ENCODE peak calls at places on chromosomes 7 and 10, in nine cellular contexts. I is choroid plexus epithelial cell, U is MCF 10A, G is glutamatergic neuron, L is fibroblast of lung, H is adrenal gland, T is GM13976, F is mammary epithelial cell, Q is AG09309. N is an unnamed sample.

GRCh38 chr7:127304087-127304486 is 51.3 kb upstream of the GRM8 start:
- DNase-seq in I (no peak), T (no peak), G (no peak), Q (no peak), U (no peak), F (no peak), H (no peak), L (no peak), N (no peak)

GRCh38 chr10:78913219-78914059 is 155.3 kb upstream of the ZMIZ1 start:
- DNase-seq in G (peak), Q (no peak), U (no peak), H (no peak), T (no peak), F (no peak), I (no peak), L (no peak), N (no peak)

GRCh38 chr7:138814806-138815332 is 16.9 kb upstream of the ATP6V0A4 start:
- DNase-seq in Q (no peak), I (peak), H (no peak), F (peak), U (no peak), G (no peak), T (no peak), L (peak), N (no peak)

GRCh38 chr7:158843775-158844174 is 12.6 kb upstream of the DYNC2I1 start:
- DNase-seq in Q (no peak), F (no peak), H (no peak), U (no peak), T (no peak), I (no peak), L (no peak), G (no peak), N (no peak)

GRCh38 chr10:58733436-58733835 is 220.8 kb downstream of the BICC1 start:
- DNase-seq in U (no peak), F (no peak), T (no peak), L (no peak), H (no peak), I (no peak), G (peak), Q (no peak), N (no peak)

GRCh38 chr10:127563718-127564553 is 14.8 kb downstream of the NPS start:
- DNase-seq in L (no peak), H (peak), U (peak), Q (no peak), G (peak), I (no peak), T (peak), F (peak), N (no peak)

GRCh38 chr7:19118896-19119301 is 1.5 kb upstream of the TWIST1 start:
- DNase-seq in T (no peak), G (peak), Q (no peak), L (no peak), H (no peak), U (no peak), F (no peak), I (peak), N (peak)

GRCh38 chr7:138864667-138865066 is 66.7 kb upstream of the ATP6V0A4 start:
- DNase-seq in U (peak), T (no peak), H (no peak), L (peak), I (peak), F (peak), Q (peak), G (no peak), N (peak)

GRCh38 chr7:55970561-55970960 is 6.2 kb downstream of the NIPSNAP2 start:
- DNase-seq in I (no peak), H (no peak), G (no peak), U (no peak), Q (no peak), L (no peak), F (no peak), T (no peak), N (no peak)

GRCh38 chr7:50203521-50203920 is 101.0 kb upstream of the IKZF1 start:
- DNase-seq in U (no peak), H (no peak), L (no peak), T (no peak), Q (no peak), I (no peak), G (no peak), F (no peak), N (no peak)

GRCh38 chr7:15625456-15625855 is 61.0 kb downstream of the MEOX2 start:
- DNase-seq in G (no peak), L (peak), H (no peak), T (no peak), U (no peak), F (no peak), I (peak), Q (no peak), N (no peak)

GRCh38 chr7:80231719-80232118 is 97.1 kb downstream of the GNAI1 start:
- DNase-seq in Q (peak), U (peak), I (peak), F (peak), H (no peak), L (peak), G (no peak), T (no peak), N (peak)

GRCh38 chr10:119176166-119176565 is 2.4 kb downstream of the PRDX3 start:
- DNase-seq in I (peak), T (no peak), F (no peak), Q (no peak), U (no peak), L (no peak), H (no peak), G (no peak), N (no peak)

GRCh38 chr10:34006471-34006870 is 672.0 kb upstream of the NRP1 start:
- DNase-seq in Q (no peak), U (no peak), I (peak), G (no peak), T (no peak), F (no peak), L (no peak), H (no peak), N (no peak)

GRCh38 chr7:152910545-152911013 is 151.0 kb downstream of the ACTR3B start:
- DNase-seq in U (no peak), T (no peak), H (peak), G (no peak), F (no peak), Q (no peak), L (no peak), I (no peak), N (no peak)

GRCh38 chr7:26369519-26370385 is 78.1 kb downstream of the SNX10 start:
- DNase-seq in F (peak), U (peak), H (peak), I (peak), T (peak), L (peak), Q (peak), G (no peak), N (peak)

GRCh38 chr7:137585591-137585990 is 242.1 kb upstream of the PTN start:
- DNase-seq in Q (no peak), I (no peak), H (no peak), U (no peak), L (no peak), G (no peak), T (no peak), F (no peak), N (no peak)

GRCh38 chr10:17423641-17424186 is 30.7 kb downstream of the ST8SIA6 start:
- DNase-seq in L (no peak), T (no peak), F (no peak), U (peak), H (no peak), I (peak), G (no peak), Q (no peak), N (no peak)

GRCh38 chr10:74233281-74233680 is 82.3 kb downstream of the ADK start:
- DNase-seq in G (no peak), T (no peak), L (no peak), F (no peak), H (no peak), U (no peak), Q (no peak), I (no peak), N (no peak)

GRCh38 chr10:74231375-74231774 is 80.4 kb downstream of the ADK start:
- DNase-seq in H (peak), Q (no peak), L (peak), T (no peak), U (peak), G (no peak), I (peak), F (peak), N (peak)

GRCh38 chr10:74238031-74238431 is 87.0 kb downstream of the ADK start:
- DNase-seq in U (no peak), T (no peak), L (peak), H (no peak), I (no peak), Q (no peak), G (no peak), F (no peak), N (no peak)

GRCh38 chr10:74234569-74234968 is 83.5 kb downstream of the ADK start:
- DNase-seq in L (no peak), I (peak), T (no peak), F (no peak), G (no peak), Q (no peak), H (no peak), U (no peak), N (no peak)
- TF ChIP-seq CTCF in L (peak), I (peak), T (no peak), F (peak), G (no peak), Q (peak), H (peak), U (peak), N (peak)

GRCh38 chr10:113941140-113941539 is 86.7 kb downstream of the NHLRC2 start:
- DNase-seq in I (no peak), Q (no peak), H (no peak), T (no peak), G (no peak), F (no peak), U (no peak), L (no peak), N (no peak)

GRCh38 chr10:113937756-113938155 is 83.3 kb downstream of the NHLRC2 start:
- DNase-seq in H (no peak), F (no peak), L (no peak), Q (no peak), G (no peak), T (no peak), I (no peak), U (no peak), N (no peak)

GRCh38 chr10:113933894-113934532 is 79.6 kb downstream of the NHLRC2 start:
- DNase-seq in F (no peak), T (no peak), Q (no peak), H (no peak), U (no peak), G (no peak), I (no peak), L (no peak), N (no peak)

GRCh38 chr10:113937258-113937657 is 82.8 kb downstream of the NHLRC2 start:
- DNase-seq in Q (no peak), U (no peak), L (no peak), H (no peak), F (no peak), G (no peak), I (no peak), T (no peak), N (no peak)

DNA sequence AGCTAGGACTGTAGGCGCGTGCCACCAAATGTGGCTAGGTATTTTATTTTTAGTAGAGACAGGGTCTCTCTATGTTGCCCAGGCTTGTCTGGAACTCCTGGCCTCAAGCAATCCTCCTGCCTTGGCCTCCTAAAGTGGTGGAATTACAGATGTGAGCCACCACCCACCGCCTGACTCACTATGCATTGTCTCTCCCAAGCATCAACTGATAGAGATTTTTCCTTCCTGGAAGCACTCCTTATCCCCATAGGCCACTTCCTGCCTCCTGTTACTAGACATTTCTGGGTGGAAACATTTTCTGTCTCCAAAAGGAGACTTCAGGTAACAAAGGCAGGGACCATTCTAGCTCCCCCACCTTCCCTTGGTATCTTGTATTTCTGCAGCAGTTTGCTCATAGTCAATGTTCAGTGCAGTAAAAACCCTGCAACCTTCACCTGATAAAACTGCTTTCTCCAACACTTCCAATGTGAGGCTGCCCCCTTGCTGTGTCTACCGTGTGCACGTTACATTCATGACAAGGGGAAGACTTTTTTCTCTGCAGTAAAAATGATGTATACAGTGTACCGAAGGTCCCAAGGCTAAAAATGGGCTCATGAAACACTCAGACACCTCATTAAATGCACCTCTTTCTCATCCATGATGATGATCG is 84.9 kb downstream of the NHLRC2 start:
- DNase-seq in H (no peak), U (no peak), F (no peak), Q (no peak), T (no peak), G (no peak), L (no peak), I (no peak), N (no peak)
- TF ChIP-seq CTCF in H (no peak), U (no peak), F (no peak), Q (no peak), T (no peak), G (no peak), L (no peak), I (peak), N (no peak)

GRCh38 chr7:5330288-5330687 is 47.5 kb downstream of the SLC29A4 start:
- DNase-seq in L (no peak), T (no peak), H (no peak), G (no peak), Q (no peak), I (no peak), U (no peak), F (no peak), N (no peak)

GRCh38 chr7:5337047-5337446 is 54.3 kb downstream of the SLC29A4 start:
- DNase-seq in Q (no peak), F (no peak), T (no peak), I (no peak), H (no peak), L (no peak), U (no peak), G (no peak), N (no peak)

GRCh38 chr7:5332579-5332978 is 49.8 kb downstream of the SLC29A4 start:
- DNase-seq in I (no peak), G (no peak), Q (no peak), H (no peak), T (no peak), L (no peak), U (no peak), F (no peak), N (no peak)

GRCh38 chr7:5333121-5334050 is 50.6 kb downstream of the SLC29A4 start:
- DNase-seq in T (peak), G (no peak), U (no peak), H (no peak), F (no peak), L (no peak), I (no peak), Q (no peak), N (no peak)

GRCh38 chr7:5334671-5335070 is 51.9 kb downstream of the SLC29A4 start:
- DNase-seq in Q (no peak), U (no peak), T (no peak), F (no peak), L (no peak), H (no peak), G (no peak), I (no peak), N (no peak)
- TF ChIP-seq CTCF in Q (no peak), U (no peak), T (no peak), F (no peak), L (no peak), H (no peak), G (no peak), I (no peak), N (no peak)

GRCh38 chr7:37732880-37733279 is 49.3 kb downstream of the GPR141 start:
- DNase-seq in H (no peak), L (no peak), G (no peak), F (no peak), I (no peak), Q (no peak), U (peak), T (no peak), N (no peak)

GRCh38 chr7:37728747-37729146 is 45.2 kb downstream of the GPR141 start:
- DNase-seq in L (no peak), U (peak), F (peak), H (no peak), T (no peak), G (no peak), I (no peak), Q (no peak), N (no peak)

GRCh38 chr7:37729160-37729559 is 45.6 kb downstream of the GPR141 start:
- DNase-seq in H (no peak), T (no peak), Q (no peak), I (no peak), F (no peak), L (no peak), U (no peak), G (no peak), N (no peak)

GRCh38 chr7:37730489-37730888 is 46.9 kb downstream of the GPR141 start:
- DNase-seq in L (no peak), F (no peak), Q (no peak), T (no peak), G (no peak), H (no peak), U (peak), I (no peak), N (no peak)

DNA sequence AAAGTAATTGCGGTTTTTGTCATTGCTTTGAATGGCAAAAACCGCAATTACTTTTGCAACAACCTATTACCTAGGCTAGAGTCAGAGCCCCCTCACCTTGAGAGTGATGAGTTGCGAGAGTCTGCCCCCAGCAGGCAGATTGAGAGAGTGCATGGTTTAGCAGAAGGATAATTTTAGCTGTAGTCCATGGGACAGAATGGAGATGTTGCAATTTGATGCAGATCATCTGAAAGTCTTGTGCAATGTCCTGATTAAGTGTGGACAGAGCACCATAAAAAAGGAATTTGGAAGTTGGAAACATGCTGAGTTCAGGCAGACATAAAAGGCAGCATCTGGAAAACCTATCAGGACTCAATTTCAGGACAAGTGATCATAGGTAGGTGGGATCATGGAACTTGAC is 48.7 kb downstream of the GPR141 start:
- DNase-seq in G (peak), L (no peak), H (peak), T (peak), U (peak), F (peak), I (peak), Q (no peak), N (no peak)
- TF ChIP-seq CTCF in G (peak), L (peak), H (peak), T (peak), U (peak), F (peak), I (no peak), Q (no peak), N (no peak)

GRCh38 chr10:73914036-73914435 is 3.1 kb downstream of the PLAU start:
- DNase-seq in G (no peak), I (no peak), U (no peak), T (no peak), F (no peak), H (no peak), L (no peak), Q (no peak), N (no peak)

GRCh38 chr10:73909716-73910115 is 1.2 kb upstream of the PLAU start:
- DNase-seq in F (no peak), H (no peak), Q (no peak), L (no peak), G (no peak), I (no peak), U (no peak), T (no peak), N (no peak)

GRCh38 chr10:73910764-73911552 is at the start of gene PLAU:
- DNase-seq in U (no peak), T (peak), F (peak), I (no peak), L (peak), G (peak), Q (no peak), H (peak), N (no peak)

GRCh38 chr10:73910401-73910763 is 550 bp upstream of the PLAU start:
- DNase-seq in H (no peak), I (no peak), G (no peak), L (no peak), U (no peak), Q (no peak), F (peak), T (peak), N (no peak)

GRCh38 chr10:73911553-73912004 is 647 bp downstream of the PLAU start:
- DNase-seq in I (no peak), G (no peak), U (no peak), T (no peak), L (peak), H (no peak), Q (no peak), F (peak), N (no peak)
- TF ChIP-seq CTCF in I (no peak), G (no peak), U (no peak), T (no peak), L (no peak), H (no peak), Q (no peak), F (peak), N (no peak)

GRCh38 chr7:44236333-44236728 is 35.6 kb downstream of the YKT6 start:
- DNase-seq in F (no peak), Q (no peak), U (no peak), H (no peak), T (no peak), L (no peak), I (no peak), G (peak), N (no peak)
- TF ChIP-seq CTCF in F (peak), Q (peak), U (no peak), H (no peak), T (no peak), L (no peak), I (no peak), G (no peak), N (peak)

DNA sequence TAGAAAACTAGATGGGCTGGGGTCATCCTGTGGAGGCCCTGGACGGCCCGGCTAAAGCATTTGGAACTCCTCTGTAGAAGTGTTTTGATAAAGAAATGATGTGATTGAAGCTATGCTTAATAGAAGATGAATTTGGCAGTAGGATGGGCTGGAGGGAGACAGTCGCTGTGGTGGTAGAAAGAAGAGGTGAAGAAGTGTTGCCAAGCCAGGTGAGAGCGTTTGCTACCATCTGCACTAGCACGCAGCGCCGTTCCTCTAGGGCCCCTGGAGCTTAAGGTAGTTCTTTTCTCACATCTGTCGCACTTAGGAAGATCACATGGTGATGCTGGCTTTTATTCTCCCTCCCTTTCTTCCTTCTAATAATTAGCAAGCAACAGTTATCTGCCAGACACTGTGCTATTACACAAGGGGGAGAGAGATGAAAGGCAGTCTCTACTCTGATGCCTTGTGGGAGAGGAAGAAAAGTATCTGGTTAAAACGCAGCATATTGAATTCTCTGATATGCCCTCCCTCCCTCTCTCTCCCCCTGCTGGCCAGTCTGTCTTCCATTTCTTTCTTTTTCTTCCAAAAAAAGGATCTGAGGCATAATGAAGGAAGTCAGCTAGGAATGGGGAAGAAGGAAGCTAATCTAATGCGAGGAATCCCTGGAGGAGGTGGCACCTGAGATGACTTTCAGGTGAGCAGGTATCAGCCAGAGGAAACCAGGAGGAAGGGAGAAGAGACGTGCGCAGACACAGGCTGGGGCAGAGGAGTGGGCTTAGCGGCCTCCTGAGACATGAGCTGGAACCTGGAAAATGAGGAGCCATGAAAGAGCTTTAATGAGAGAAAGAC is 162.3 kb upstream of the KLF14 start:
- DNase-seq in H (peak), T (no peak), L (peak), U (no peak), Q (no peak), I (peak), G (no peak), F (no peak), N (peak)
- TF ChIP-seq CTCF in H (no peak), T (peak), L (peak), U (peak), Q (peak), I (peak), G (no peak), F (peak), N (peak)

DNA sequence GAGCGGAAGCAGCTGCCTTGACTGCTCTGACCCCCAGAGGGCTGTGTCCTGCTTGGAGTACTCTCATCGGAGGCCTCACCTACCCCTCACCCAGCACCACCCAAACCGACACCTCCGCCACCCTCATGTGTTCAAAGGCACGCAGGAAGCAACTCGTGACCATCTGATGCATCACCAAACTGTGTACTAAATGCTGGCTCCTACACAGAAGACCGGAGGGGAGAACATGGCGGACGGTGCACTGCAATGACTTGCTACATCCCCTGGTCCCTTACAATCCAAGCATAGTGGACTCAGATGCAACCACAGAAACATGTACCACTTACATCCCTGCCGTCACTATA is 3.4 kb downstream of the PDAP1 start:
- DNase-seq in U (no peak), F (no peak), T (no peak), L (no peak), Q (no peak), H (no peak), I (no peak), G (no peak), N (no peak)
- TF ChIP-seq CTCF in U (no peak), F (no peak), T (no peak), L (no peak), Q (no peak), H (no peak), I (no peak), G (no peak), N (no peak)

N was measured in HFFc6.